ENCODE peak calls at places on chromosome 19, in five cellular contexts. One of them, this sample, is unnamed.

GRCh38 chr19:3192228-3192635 is 6.5 kb downstream of the NCLN start:
- DNase-seq in left ventricle myocardium inferior: no peak
- DNase-seq in dorsolateral prefrontal cortex: no peak
- DNase-seq in esophagus squamous epithelium: no peak
- DNase-seq in uterus: no peak
- DNase-seq in this sample: no peak

GRCh38 chr19:44657211-44657921 is 13.7 kb downstream of the PVR start:
- DNase-seq in left ventricle myocardium inferior: peak
- DNase-seq in dorsolateral prefrontal cortex: peak
- DNase-seq in esophagus squamous epithelium: no peak
- DNase-seq in uterus: peak
- DNase-seq in this sample: peak

GRCh38 chr19:10478476-10478875 is 24.7 kb downstream of the KEAP1 start:
- DNase-seq in left ventricle myocardium inferior: no peak
- DNase-seq in dorsolateral prefrontal cortex: no peak
- DNase-seq in esophagus squamous epithelium: no peak
- DNase-seq in uterus: no peak
- DNase-seq in this sample: no peak

GRCh38 chr19:30558793-30559192 is 186.6 kb downstream of the ZNF536 start:
- DNase-seq in left ventricle myocardium inferior: no peak
- DNase-seq in dorsolateral prefrontal cortex: no peak
- DNase-seq in esophagus squamous epithelium: no peak
- DNase-seq in uterus: no peak
- DNase-seq in this sample: no peak

GRCh38 chr19:30086220-30086619 is 144.2 kb downstream of the URI1 start:
- DNase-seq in left ventricle myocardium inferior: no peak
- DNase-seq in dorsolateral prefrontal cortex: no peak
- DNase-seq in esophagus squamous epithelium: no peak
- DNase-seq in uterus: no peak
- DNase-seq in this sample: no peak

GRCh38 chr19:40466219-40467006 is at the start of gene SPTBN4:
- DNase-seq in left ventricle myocardium inferior: no peak
- DNase-seq in dorsolateral prefrontal cortex: peak
- DNase-seq in esophagus squamous epithelium: no peak
- DNase-seq in uterus: peak
- DNase-seq in this sample: peak

GRCh38 chr19:46351241-46352041 is 4.6 kb downstream of the PPP5C start:
- DNase-seq in left ventricle myocardium inferior: no peak
- DNase-seq in dorsolateral prefrontal cortex: no peak
- DNase-seq in esophagus squamous epithelium: no peak
- DNase-seq in uterus: peak
- DNase-seq in this sample: peak

GRCh38 chr19:1213391-1214286 is 8.1 kb downstream of the STK11 start:
- DNase-seq in left ventricle myocardium inferior: peak
- DNase-seq in dorsolateral prefrontal cortex: no peak
- DNase-seq in esophagus squamous epithelium: no peak
- DNase-seq in uterus: peak
- DNase-seq in this sample: peak

GRCh38 chr19:58469241-58470013 is 2.5 kb downstream of the ZNF324 start:
- DNase-seq in left ventricle myocardium inferior: no peak
- DNase-seq in dorsolateral prefrontal cortex: no peak
- DNase-seq in esophagus squamous epithelium: no peak
- DNase-seq in uterus: no peak
- DNase-seq in this sample: no peak

GRCh38 chr19:20503536-20503935 is 62.0 kb downstream of the ZNF737 start:
- DNase-seq in left ventricle myocardium inferior: no peak
- DNase-seq in dorsolateral prefrontal cortex: no peak
- DNase-seq in esophagus squamous epithelium: no peak
- DNase-seq in uterus: no peak
- DNase-seq in this sample: no peak

GRCh38 chr19:1080360-1081161 is 13.6 kb downstream of the ARHGAP45 start:
- DNase-seq in left ventricle myocardium inferior: no peak
- DNase-seq in dorsolateral prefrontal cortex: no peak
- DNase-seq in esophagus squamous epithelium: no peak
- DNase-seq in uterus: no peak
- DNase-seq in this sample: no peak

GRCh38 chr19:1259873-1260748 is 9.0 kb upstream of the CIRBP start:
- DNase-seq in left ventricle myocardium inferior: no peak
- DNase-seq in dorsolateral prefrontal cortex: no peak
- DNase-seq in esophagus squamous epithelium: no peak
- DNase-seq in uterus: no peak
- DNase-seq in this sample: no peak

GRCh38 chr19:14476663-14477401 is 1.7 kb upstream of the PTGER1 start:
- DNase-seq in left ventricle myocardium inferior: no peak
- DNase-seq in dorsolateral prefrontal cortex: no peak
- DNase-seq in esophagus squamous epithelium: no peak
- DNase-seq in uterus: no peak
- DNase-seq in this sample: peak

GRCh38 chr19:42178791-42179500 is 38.5 kb downstream of the DEDD2 start:
- DNase-seq in left ventricle myocardium inferior: no peak
- DNase-seq in dorsolateral prefrontal cortex: no peak
- DNase-seq in esophagus squamous epithelium: no peak
- DNase-seq in uterus: no peak
- DNase-seq in this sample: no peak

GRCh38 chr19:5225486-5226345 is 114.9 kb downstream of the PTPRS start:
- DNase-seq in left ventricle myocardium inferior: no peak
- DNase-seq in dorsolateral prefrontal cortex: no peak
- DNase-seq in esophagus squamous epithelium: no peak
- DNase-seq in uterus: no peak
- DNase-seq in this sample: no peak

GRCh38 chr19:15300533-15301194 is 31.7 kb downstream of the BRD4 start:
- DNase-seq in left ventricle myocardium inferior: no peak
- DNase-seq in dorsolateral prefrontal cortex: no peak
- DNase-seq in esophagus squamous epithelium: no peak
- DNase-seq in uterus: no peak
- DNase-seq in this sample: no peak

GRCh38 chr19:16285769-16286564 is 38.7 kb upstream of the KLF2 start:
- DNase-seq in left ventricle myocardium inferior: no peak
- DNase-seq in dorsolateral prefrontal cortex: peak
- DNase-seq in esophagus squamous epithelium: no peak
- DNase-seq in uterus: no peak
- DNase-seq in this sample: peak

GRCh38 chr19:2441096-2441752 is 13.8 kb upstream of the TIMM13 start:
- DNase-seq in left ventricle myocardium inferior: no peak
- DNase-seq in dorsolateral prefrontal cortex: no peak
- DNase-seq in esophagus squamous epithelium: no peak
- DNase-seq in uterus: no peak
- DNase-seq in this sample: no peak

GRCh38 chr19:11102944-11103343 is 13.7 kb downstream of the LDLR start:
- DNase-seq in left ventricle myocardium inferior: no peak
- DNase-seq in dorsolateral prefrontal cortex: no peak
- DNase-seq in esophagus squamous epithelium: no peak
- DNase-seq in uterus: no peak
- DNase-seq in this sample: no peak

GRCh38 chr19:45752639-45753038 is 16.4 kb downstream of the SIX5 start:
- DNase-seq in left ventricle myocardium inferior: no peak
- DNase-seq in dorsolateral prefrontal cortex: no peak
- DNase-seq in esophagus squamous epithelium: no peak
- DNase-seq in uterus: no peak
- DNase-seq in this sample: no peak

GRCh38 chr19:799076-799881 is 2.0 kb downstream of the PTBP1 start:
- DNase-seq in left ventricle myocardium inferior: no peak
- DNase-seq in dorsolateral prefrontal cortex: no peak
- DNase-seq in esophagus squamous epithelium: no peak
- DNase-seq in uterus: no peak
- DNase-seq in this sample: no peak

GRCh38 chr19:5196832-5197231 is 143.8 kb downstream of the PTPRS start:
- DNase-seq in left ventricle myocardium inferior: no peak
- DNase-seq in dorsolateral prefrontal cortex: no peak
- DNase-seq in esophagus squamous epithelium: no peak
- DNase-seq in uterus: no peak
- DNase-seq in this sample: no peak

DNA sequence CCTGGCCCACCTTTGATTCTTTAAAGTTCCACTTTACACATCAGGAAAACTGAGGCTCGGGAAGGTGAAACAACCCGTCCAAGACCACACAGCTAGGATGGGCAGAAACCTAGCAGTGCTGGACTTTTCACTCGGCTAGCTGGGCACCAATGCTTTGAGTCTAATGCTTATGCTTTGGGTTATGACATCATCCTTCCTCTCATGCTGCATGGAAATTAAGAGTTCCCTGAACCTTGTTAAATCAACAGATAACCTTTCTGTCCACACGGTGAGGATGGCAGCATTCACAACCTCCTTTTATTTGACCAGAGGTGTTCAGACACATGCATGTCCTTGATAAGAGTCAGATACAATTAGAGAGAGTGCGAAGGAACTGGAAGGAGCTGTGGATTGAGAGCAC is 138.4 kb downstream of the UQCRFS1 start:
- DNase-seq in left ventricle myocardium inferior: no peak
- DNase-seq in dorsolateral prefrontal cortex: no peak
- DNase-seq in esophagus squamous epithelium: no peak
- DNase-seq in uterus: no peak
- DNase-seq in this sample: no peak
- H3K27ac ChIP-seq in left ventricle myocardium inferior: no peak
- H3K27ac ChIP-seq in dorsolateral prefrontal cortex: no peak
- H3K27ac ChIP-seq in esophagus squamous epithelium: no peak
- H3K27ac ChIP-seq in uterus: no peak
- H3K27ac ChIP-seq in this sample: no peak

GRCh38 chr19:8320564-8321066 is 560 bp downstream of the NDUFA7 start:
- DNase-seq in left ventricle myocardium inferior: no peak
- DNase-seq in dorsolateral prefrontal cortex: no peak
- DNase-seq in esophagus squamous epithelium: no peak
- DNase-seq in uterus: no peak
- DNase-seq in this sample: no peak

GRCh38 chr19:8319807-8320520 is 1.2 kb downstream of the NDUFA7 start:
- DNase-seq in left ventricle myocardium inferior: no peak
- DNase-seq in dorsolateral prefrontal cortex: no peak
- DNase-seq in esophagus squamous epithelium: no peak
- DNase-seq in uterus: no peak
- DNase-seq in this sample: no peak

GRCh38 chr19:8322638-8322997 is 1.3 kb downstream of the RPS28 start:
- DNase-seq in left ventricle myocardium inferior: no peak
- DNase-seq in dorsolateral prefrontal cortex: no peak
- DNase-seq in esophagus squamous epithelium: no peak
- DNase-seq in uterus: no peak
- DNase-seq in this sample: no peak

GRCh38 chr19:8321760-8322637 is 703 bp downstream of the RPS28 start:
- DNase-seq in left ventricle myocardium inferior: no peak
- DNase-seq in dorsolateral prefrontal cortex: no peak
- DNase-seq in esophagus squamous epithelium: no peak
- DNase-seq in uterus: no peak
- DNase-seq in this sample: no peak

DNA sequence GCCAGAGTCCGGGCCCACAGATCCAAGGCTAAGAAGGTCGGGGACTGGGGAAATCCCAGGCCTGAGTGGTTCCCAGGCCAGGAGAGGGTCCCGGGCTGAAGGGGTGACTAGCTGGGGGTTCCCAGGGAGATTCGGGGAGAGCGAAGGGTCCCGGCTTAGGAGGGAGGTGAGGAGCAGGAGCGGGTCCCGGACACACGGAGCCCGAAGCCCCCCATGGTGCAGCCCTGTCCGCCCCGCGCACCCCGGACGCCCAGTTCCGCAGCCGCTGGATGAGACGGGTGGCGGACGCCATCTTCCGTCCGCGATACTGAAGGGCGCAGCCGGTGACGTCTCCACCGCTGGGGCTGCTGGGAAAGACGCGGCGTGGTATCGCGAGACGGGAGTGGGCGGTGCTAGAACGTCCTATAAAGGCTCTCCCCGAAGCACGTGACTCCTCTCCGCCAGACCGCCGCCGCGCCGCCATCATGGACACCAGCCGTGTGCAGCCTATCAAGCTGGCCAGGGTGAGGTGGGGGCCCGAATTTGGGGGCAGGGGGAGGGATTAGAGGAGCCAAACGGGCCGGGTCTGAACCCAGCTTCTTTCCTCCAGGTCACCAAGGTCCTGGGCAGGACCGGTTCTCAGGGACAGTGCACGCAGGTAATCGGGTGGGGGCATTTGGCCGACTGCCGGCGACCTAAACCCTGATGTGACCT is at the start of the genes NDUFA7 and RPS28:
- DNase-seq in left ventricle myocardium inferior: peak
- DNase-seq in dorsolateral prefrontal cortex: peak
- DNase-seq in esophagus squamous epithelium: peak
- DNase-seq in uterus: peak
- DNase-seq in this sample: peak
- TF ChIP-seq CTCF in left ventricle myocardium inferior: peak
- TF ChIP-seq CTCF in dorsolateral prefrontal cortex: peak
- TF ChIP-seq CTCF in esophagus squamous epithelium: peak
- TF ChIP-seq CTCF in uterus: peak
- TF ChIP-seq CTCF in this sample: peak

DNA sequence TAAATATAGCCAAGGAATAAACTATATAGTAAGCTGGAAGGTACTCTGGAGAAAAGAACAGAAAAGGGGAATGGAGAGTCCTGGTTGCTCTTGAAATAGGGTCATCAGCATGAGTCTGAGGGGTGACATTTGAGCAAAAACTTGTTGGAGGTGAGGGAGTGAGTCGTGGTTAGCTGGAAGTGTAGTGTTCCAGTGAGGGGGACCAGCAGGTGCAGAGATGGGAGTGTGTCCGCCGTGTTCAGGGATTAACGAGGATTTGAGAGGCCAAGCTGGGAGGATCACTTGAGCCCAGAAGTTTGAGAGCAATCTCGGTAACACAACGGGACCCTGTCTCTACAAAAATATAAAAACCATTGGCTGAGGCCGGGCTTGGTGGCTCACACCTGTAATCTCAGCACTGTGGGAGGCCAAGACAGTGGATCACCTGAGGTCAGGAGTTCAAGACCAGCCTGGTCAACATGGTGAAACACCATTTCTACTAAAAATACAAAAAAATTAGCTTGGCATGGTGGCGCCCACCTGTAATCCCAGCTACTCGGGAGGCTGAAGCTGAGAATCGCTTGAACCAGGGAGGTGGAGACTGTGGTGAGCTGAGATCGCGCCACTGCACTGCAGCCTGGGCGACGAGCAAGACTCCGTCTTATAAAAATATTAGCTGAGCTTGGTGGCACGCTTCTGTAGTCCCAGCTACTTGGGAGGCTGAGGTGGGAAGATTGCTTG is 1.1 kb downstream of the SUPT5H start:
- DNase-seq in left ventricle myocardium inferior: no peak
- DNase-seq in dorsolateral prefrontal cortex: no peak
- DNase-seq in esophagus squamous epithelium: no peak
- DNase-seq in uterus: no peak
- DNase-seq in this sample: no peak
- H3K27ac ChIP-seq in left ventricle myocardium inferior: peak
- H3K27ac ChIP-seq in dorsolateral prefrontal cortex: no peak
- H3K27ac ChIP-seq in esophagus squamous epithelium: peak
- H3K27ac ChIP-seq in uterus: peak
- H3K27ac ChIP-seq in this sample: peak

DNA sequence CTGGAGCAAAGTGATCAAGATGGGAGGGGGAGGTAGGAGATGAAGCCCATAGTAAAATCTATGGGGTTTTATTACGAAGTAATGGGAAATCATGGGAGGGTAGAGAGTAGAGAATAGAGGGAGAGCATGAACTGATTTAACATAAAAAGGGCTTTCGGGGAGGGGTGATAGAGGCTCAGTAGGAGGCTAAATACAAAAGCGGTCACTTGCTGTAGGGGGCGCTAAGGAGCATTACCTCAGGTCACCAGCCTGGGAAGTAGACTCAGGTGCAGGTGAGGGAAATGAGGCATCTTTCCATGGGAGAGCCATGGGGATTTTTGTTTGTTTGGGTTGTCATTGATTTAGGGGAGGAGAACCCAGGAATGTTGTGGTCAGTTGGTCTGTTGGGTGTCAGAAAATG is 14.1 kb downstream of the KRTDAP start:
- DNase-seq in left ventricle myocardium inferior: no peak
- DNase-seq in dorsolateral prefrontal cortex: no peak
- DNase-seq in esophagus squamous epithelium: no peak
- DNase-seq in uterus: no peak
- DNase-seq in this sample: no peak
- TF ChIP-seq CTCF in left ventricle myocardium inferior: no peak
- TF ChIP-seq CTCF in dorsolateral prefrontal cortex: no peak
- TF ChIP-seq CTCF in esophagus squamous epithelium: no peak
- TF ChIP-seq CTCF in uterus: no peak
- TF ChIP-seq CTCF in this sample: no peak